ENCODE peak calls at places on chromosomes 11 and 22, in nine cellular contexts. Q, M, K, Y, O, T, X, H and L are unnamed samples.
A peak's percentile ranks its signal among the peaks of the same experiment; 100 is the strongest.

GRCh38 chr11:30284836-30285235 is 38.1 kb upstream of the ARL14EP start:
- DNase-seq in Q (no peak), M (no peak), K (no peak), Y (no peak), O (no peak), T (no peak), X (no peak), H (no peak), L (no peak)

GRCh38 chr22:37146507-37147180 is 3.1 kb downstream of the IL2RB start:
- DNase-seq in Q (no peak), M (no peak), K (no peak), Y (no peak), O (no peak), T (no peak), X (no peak), H (no peak), L (no peak)

GRCh38 chr11:72174299-72175070 is 17.5 kb upstream of the FOLR1 start:
- DNase-seq in Q (no peak), M (peak; percentile 34), K (no peak), Y (no peak), O (no peak), T (no peak), X (no peak), H (no peak), L (no peak)

GRCh38 chr11:122626266-122626665 is 29.3 kb upstream of the UBASH3B start:
- DNase-seq in Q (no peak), M (no peak), K (no peak), Y (no peak), O (no peak), T (no peak), X (no peak), H (no peak), L (no peak)

GRCh38 chr11:31809857-31810778 is 1.0 kb downstream of the PAX6 start:
- DNase-seq in Q (no peak), M (peak; percentile 61), K (peak; percentile 26), Y (peak; percentile 51), O (peak; percentile 35), T (no peak), X (peak; percentile 64), H (peak; percentile 52), L (peak; percentile 69)

GRCh38 chr11:129792663-129793062 is 23.0 kb upstream of the TMEM45B start:
- DNase-seq in Q (no peak), M (no peak), K (no peak), Y (no peak), O (no peak), T (no peak), X (no peak), H (no peak), L (no peak)

GRCh38 chr22:42788466-42788865 is 67.8 kb upstream of the A4GALT start:
- DNase-seq in Q (no peak), M (no peak), K (no peak), Y (no peak), O (no peak), T (no peak), X (no peak), H (no peak), L (no peak)

GRCh38 chr11:802018-802617 is 2.9 kb downstream of the PIDD1 start:
- DNase-seq in Q (no peak), M (no peak), K (no peak), Y (no peak), O (no peak), T (no peak), X (no peak), H (no peak), L (no peak)

GRCh38 chr11:72684236-72684912 is 10.2 kb upstream of the PDE2A start:
- DNase-seq in Q (no peak), M (peak; percentile 78), K (peak; percentile 69), Y (peak; percentile 97), O (peak; percentile 59), T (no peak), X (peak; percentile 71), H (peak; percentile 64), L (peak; percentile 81)

GRCh38 chr22:50112151-50113118 is 22.6 kb downstream of the MOV10L1 start:
- DNase-seq in Q (no peak), M (peak; percentile 72), K (peak; percentile 56), Y (no peak), O (peak; percentile 30), T (peak; percentile 21), X (no peak), H (peak; percentile 94), L (no peak)

GRCh38 chr11:85347291-85347690 is 279.9 kb downstream of the DLG2 start:
- DNase-seq in Q (no peak), M (no peak), K (no peak), Y (no peak), O (no peak), T (no peak), X (no peak), H (no peak), L (no peak)

GRCh38 chr22:45497746-45498145 is 4.9 kb upstream of the FBLN1 start:
- DNase-seq in Q (no peak), M (no peak), K (no peak), Y (no peak), O (no peak), T (no peak), X (no peak), H (no peak), L (no peak)

GRCh38 chr11:269146-269890 is 8.9 kb upstream of the NLRP6 start:
- DNase-seq in Q (no peak), M (no peak), K (peak; percentile 10), Y (no peak), O (no peak), T (no peak), X (peak; percentile 10), H (peak; percentile 26), L (peak; percentile 76)

GRCh38 chr11:78418584-78419211 is 1.1 kb upstream of the GAB2 start:
- DNase-seq in Q (no peak), M (no peak), K (peak; percentile 22), Y (no peak), O (no peak), T (no peak), X (no peak), H (peak; percentile 26), L (no peak)

GRCh38 chr11:123628936-123629683 is 25.3 kb downstream of the SCN3B start:
- DNase-seq in Q (peak; percentile 32), M (peak; percentile 41), K (peak; percentile 56), Y (no peak), O (no peak), T (peak; percentile 33), X (no peak), H (peak; percentile 30), L (no peak)

GRCh38 chr11:42138454-42138853 is 679.0 kb upstream of the LRRC4C start:
- DNase-seq in Q (no peak), M (no peak), K (no peak), Y (no peak), O (no peak), T (no peak), X (no peak), H (no peak), L (no peak)

GRCh38 chr11:92453055-92453454 is 228.4 kb downstream of the FAT3 start:
- DNase-seq in Q (no peak), M (peak; percentile 19), K (peak; percentile 69), Y (no peak), O (peak; percentile 3), T (peak; percentile 6), X (no peak), H (peak; percentile 53), L (no peak)

GRCh38 chr11:74318241-74318932 is 6.9 kb upstream of the P4HA3 start:
- DNase-seq in Q (no peak), M (no peak), K (peak; percentile 53), Y (no peak), O (peak; percentile 24), T (no peak), X (no peak), H (peak; percentile 69), L (no peak)

GRCh38 chr11:70448983-70449567 is 50.7 kb downstream of the CTTN start:
- DNase-seq in Q (no peak), M (no peak), K (no peak), Y (peak; percentile 30), O (no peak), T (no peak), X (no peak), H (no peak), L (no peak)
- TF ChIP-seq CTCF in Q (no peak), M (peak; percentile 17), K (peak; percentile 56), Y (peak; percentile 33), O (peak; percentile 23), T (peak; percentile 48), X (peak; percentile 83), H (peak; percentile 61), L (peak; percentile 36)

GRCh38 chr22:43992331-43992821 is 31.7 kb upstream of the PARVB start:
- DNase-seq in Q (peak; percentile 24), M (no peak), K (peak; percentile 54), Y (no peak), O (peak; percentile 85), T (no peak), X (no peak), H (no peak), L (no peak)
- TF ChIP-seq CTCF in Q (no peak), M (no peak), K (no peak), Y (no peak), O (no peak), T (no peak), X (no peak), H (no peak), L (no peak)

DNA sequence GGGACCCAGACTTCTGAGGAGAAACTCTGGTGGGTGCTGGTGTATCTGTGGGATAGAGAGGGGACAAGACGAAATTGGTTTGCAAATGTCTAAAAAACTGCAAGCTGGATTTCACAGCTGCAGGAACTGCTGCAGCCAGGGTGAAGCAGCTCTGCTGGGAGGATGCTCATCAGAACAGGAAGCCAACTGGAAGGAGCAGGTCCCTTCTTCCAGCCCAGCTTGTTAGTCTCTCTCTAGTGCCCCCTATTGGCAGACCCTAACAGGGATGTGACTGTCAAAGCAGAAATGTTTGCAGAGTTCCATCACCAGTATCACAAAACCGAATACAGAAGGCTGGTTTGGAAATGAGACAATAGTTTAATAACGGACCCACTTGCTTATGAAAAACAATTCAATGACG is 74.8 kb upstream of the SLC22A12 start:
- DNase-seq in Q (no peak), M (no peak), K (no peak), Y (no peak), O (no peak), T (no peak), X (peak; percentile 52), H (no peak), L (no peak)
- TF ChIP-seq CTCF in Q (no peak), M (no peak), K (peak; percentile 12), Y (no peak), O (no peak), T (no peak), X (peak; percentile 67), H (peak; percentile 5), L (peak; percentile 35)

DNA sequence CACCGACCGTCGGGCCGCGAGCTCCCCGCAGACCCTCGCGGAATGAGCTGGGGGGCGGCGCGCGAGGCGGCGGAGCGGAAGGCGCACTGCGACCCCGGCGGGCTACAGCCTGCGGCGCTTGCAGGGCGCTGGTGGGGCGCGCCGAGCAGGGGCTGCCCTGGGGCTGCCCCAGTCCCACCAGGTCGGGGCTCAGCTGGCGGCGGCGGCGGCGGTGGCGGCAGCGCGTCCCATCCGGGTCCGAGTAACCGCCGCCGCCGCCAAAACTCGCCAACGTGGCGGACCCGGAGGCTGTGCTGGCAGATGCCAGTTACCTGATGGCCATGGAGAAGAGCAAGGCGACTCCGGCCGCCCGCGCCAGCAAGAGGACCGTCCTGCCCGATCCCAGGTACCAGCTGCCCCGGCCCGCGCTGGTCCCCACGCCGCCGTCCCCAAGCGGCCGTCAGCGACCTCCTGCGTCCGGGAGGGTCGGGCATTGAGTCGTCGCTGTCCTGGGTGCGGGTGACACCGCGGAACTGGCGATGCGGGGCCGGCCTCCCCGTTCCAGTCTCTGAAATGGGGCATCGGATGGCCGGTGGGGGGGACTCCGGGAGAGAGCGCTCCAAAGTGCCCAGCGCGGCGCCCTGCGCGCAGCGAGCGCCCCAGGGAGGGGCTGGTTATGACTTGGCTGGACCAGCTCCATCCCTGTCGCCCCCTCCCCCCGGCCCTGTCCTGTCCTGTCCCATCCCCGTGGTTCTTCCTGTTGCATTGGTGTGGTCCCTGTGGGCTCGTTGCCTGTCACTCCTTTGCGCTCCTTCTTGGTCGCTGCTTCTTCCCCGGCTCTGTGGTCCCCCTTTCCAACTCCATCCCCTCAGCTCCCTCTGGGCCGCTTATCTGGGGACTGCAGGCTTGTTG is 63.5 kb downstream of the CRYBB2 start:
- DNase-seq in Q (no peak), M (peak; percentile 4), K (no peak), Y (no peak), O (no peak), T (no peak), X (peak; percentile 78), H (no peak), L (peak; percentile 43)
- TF ChIP-seq CTCF in Q (no peak), M (no peak), K (no peak), Y (no peak), O (no peak), T (no peak), X (peak; percentile 20), H (no peak), L (no peak)